ENCODE peak calls at places on chromosomes 3 and 15, in four cellular contexts. Y, Z, N and B are unnamed samples.

GRCh38 chr3:53263907-53264306 is 8.1 kb upstream of the TKT start:
- DNase-seq in Y (no peak), Z (no peak), N (peak; percentile 44), B (no peak)

GRCh38 chr3:77254967-77255831 is 215.3 kb downstream of the ROBO2 start:
- DNase-seq in Y (peak; percentile 6), Z (peak; percentile 42), N (peak; percentile 54), B (peak; percentile 69)

GRCh38 chr3:123909785-123910184 is 25.7 kb upstream of the MYLK start:
- DNase-seq in Y (no peak), Z (no peak), N (no peak), B (no peak)

GRCh38 chr15:49946681-49947080 is 172.4 kb downstream of the ATP8B4 start:
- DNase-seq in Y (no peak), Z (no peak), N (no peak), B (no peak)

GRCh38 chr15:83204697-83205096 is 2.9 kb downstream of the HDGFL3 start:
- DNase-seq in Y (no peak), Z (no peak), N (no peak), B (no peak)

GRCh38 chr3:181176610-181177009 is 187.1 kb upstream of the DNAJC19 start:
- DNase-seq in Y (peak; percentile 2), Z (peak; percentile 10), N (peak; percentile 41), B (peak; percentile 0)

GRCh38 chr15:83166218-83166617 is 41.4 kb downstream of the HDGFL3 start:
- DNase-seq in Y (no peak), Z (no peak), N (no peak), B (no peak)

GRCh38 chr15:78374436-78375393 is 34.6 kb downstream of the CRABP1 start:
- DNase-seq in Y (peak; percentile 62), Z (no peak), N (peak; percentile 90), B (no peak)

GRCh38 chr3:108099679-108100428 is 9.0 kb upstream of the CD47 start:
- DNase-seq in Y (no peak), Z (peak; percentile 60), N (no peak), B (peak; percentile 6)

GRCh38 chr15:68492855-68493254 is 60.9 kb upstream of the ITGA11 start:
- DNase-seq in Y (no peak), Z (no peak), N (no peak), B (peak; percentile 29)

DNA sequence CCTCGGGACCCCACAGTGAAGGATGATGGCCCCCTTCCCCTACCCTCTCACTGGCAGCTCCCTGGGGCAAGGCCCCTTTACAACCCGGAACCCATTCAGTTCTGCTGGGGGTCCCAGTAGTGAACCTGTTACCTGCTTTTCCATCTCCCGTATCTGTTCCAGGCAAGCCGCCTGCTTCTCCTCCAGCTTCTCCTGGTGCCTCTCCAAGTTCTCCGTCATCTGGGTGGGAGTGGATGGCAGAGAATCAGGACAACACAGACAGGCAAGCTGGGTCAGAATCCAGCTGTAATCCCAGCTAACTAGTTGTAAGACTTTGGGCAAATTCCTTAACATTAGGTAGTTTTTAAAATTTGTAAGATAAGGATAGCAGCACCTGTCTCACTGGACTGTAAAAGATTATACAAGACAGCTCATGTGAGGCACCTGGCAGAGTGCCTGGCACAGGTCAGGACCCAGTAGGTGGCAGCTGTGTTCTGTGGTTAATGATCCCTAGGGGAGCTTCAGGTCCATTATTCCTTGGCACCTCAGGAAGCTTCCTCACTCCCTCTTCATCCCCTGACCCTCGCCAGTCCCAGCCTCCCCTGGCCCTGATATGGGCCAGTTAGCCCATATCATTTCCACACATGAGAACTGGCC is 6.4 kb upstream of the ANKRD63 start:
- DNase-seq in Y (no peak), Z (no peak), N (no peak), B (no peak)
- TF ChIP-seq MAZ in Y (no peak), Z (no peak), N (no peak), B (no peak)

GRCh38 chr3:14435175-14436011 is 33.0 kb downstream of the SLC6A6 start:
- DNase-seq in Y (no peak), Z (no peak), N (no peak), B (no peak)
- TF ChIP-seq MAZ in Y (no peak), Z (no peak), N (no peak), B (no peak)

GRCh38 chr3:127421943-127422662 is 134.3 kb upstream of the PRR20G start:
- DNase-seq in Y (no peak), Z (no peak), N (no peak), B (no peak)
- TF ChIP-seq MAZ in Y (no peak), Z (no peak), N (no peak), B (no peak)

GRCh38 chr15:38509152-38509551 is 55.2 kb downstream of the FAM98B start:
- DNase-seq in Y (no peak), Z (no peak), N (no peak), B (no peak)

GRCh38 chr15:38514601-38515000 is 50.0 kb downstream of the RASGRP1 start:
- DNase-seq in Y (no peak), Z (no peak), N (no peak), B (no peak)

GRCh38 chr15:38516636-38517035 is 48.0 kb downstream of the RASGRP1 start:
- DNase-seq in Y (no peak), Z (no peak), N (no peak), B (no peak)

GRCh38 chr15:38508647-38509046 is 54.7 kb downstream of the FAM98B start:
- DNase-seq in Y (no peak), Z (no peak), N (no peak), B (no peak)

GRCh38 chr15:38512901-38513300 is 51.7 kb downstream of the RASGRP1 start:
- DNase-seq in Y (no peak), Z (no peak), N (no peak), B (no peak)
- TF ChIP-seq MAZ in Y (no peak), Z (no peak), N (no peak), B (no peak)

DNA sequence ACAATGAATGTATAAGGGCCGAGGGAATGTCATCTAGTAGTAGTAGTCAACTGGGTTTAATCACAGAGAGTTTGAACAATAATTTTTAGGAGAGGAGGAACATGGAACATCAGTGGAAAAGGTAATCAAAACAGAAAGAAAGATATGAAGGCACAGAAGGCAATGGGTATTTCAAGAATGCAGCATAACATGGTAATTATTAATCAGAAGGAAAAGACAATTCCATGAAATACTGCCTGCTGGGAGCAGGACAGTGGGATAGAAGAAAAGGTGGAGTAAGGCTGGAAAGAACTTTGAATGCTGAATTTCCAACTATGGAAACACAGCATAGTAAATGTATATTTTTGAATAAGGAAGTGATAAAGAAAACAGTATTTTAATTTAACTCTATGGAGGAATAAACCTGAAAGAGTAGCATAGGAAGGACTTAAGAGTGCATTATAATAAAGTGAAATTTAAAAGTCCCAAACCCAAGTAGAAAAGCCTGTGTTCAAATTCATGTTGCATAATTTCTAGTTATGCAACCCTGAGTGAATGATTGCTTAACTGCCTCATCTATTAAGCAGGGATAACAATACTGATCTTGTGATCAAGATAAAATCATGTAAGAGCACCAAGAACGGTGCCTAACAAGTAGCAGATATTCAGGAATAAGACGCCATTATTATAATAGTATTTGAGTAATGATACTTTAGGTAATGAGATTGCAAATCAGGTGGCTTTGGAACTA is 357.7 kb downstream of the TBC1D5 start:
- DNase-seq in Y (no peak), Z (no peak), N (no peak), B (peak; percentile 6)
- TF ChIP-seq MAZ in Y (no peak), Z (no peak), N (no peak), B (no peak)